ENCODE peak calls at places on chromosomes 16 and 17, in five cellular contexts. G, X, T, L and B are unnamed samples.

GRCh38 chr16:88298166-88298881 is 84.4 kb upstream of the ZNF469 start:
- DNase-seq in G (no peak), X (no peak), T (no peak), L (no peak), B (no peak)

GRCh38 chr16:25855063-25855462 is 163.3 kb downstream of the HS3ST4 start:
- DNase-seq in G (no peak), X (no peak), T (no peak), L (no peak), B (no peak)

GRCh38 chr17:50817142-50817751 is 18.1 kb upstream of the WFIKKN2 start:
- DNase-seq in G (peak), X (no peak), T (peak), L (peak), B (no peak)

GRCh38 chr17:50612281-50612680 is 22.4 kb upstream of the ABCC3 start:
- DNase-seq in G (no peak), X (no peak), T (no peak), L (no peak), B (no peak)

GRCh38 chr17:78568494-78569115 is 8.6 kb downstream of the DNAH17 start:
- DNase-seq in G (no peak), X (no peak), T (no peak), L (no peak), B (no peak)

GRCh38 chr16:28179354-28179753 is 32.4 kb downstream of the XPO6 start:
- DNase-seq in G (no peak), X (no peak), T (no peak), L (no peak), B (no peak)

GRCh38 chr17:16585796-16586195 is 16.8 kb upstream of the ZNF287 start:
- DNase-seq in G (no peak), X (no peak), T (no peak), L (no peak), B (no peak)

GRCh38 chr17:58005031-58005727 is 1.9 kb downstream of the SRSF1 start:
- DNase-seq in G (no peak), X (no peak), T (no peak), L (no peak), B (no peak)

GRCh38 chr17:31907342-31907975 is 6.0 kb upstream of the UTP6 start:
- DNase-seq in G (peak), X (peak), T (no peak), L (no peak), B (peak)

GRCh38 chr17:5943991-5944390 is 126.2 kb upstream of the WSCD1 start:
- DNase-seq in G (no peak), X (no peak), T (no peak), L (no peak), B (no peak)